ENCODE peak calls at places on chromosomes 3 and 15, in five cellular contexts. H, Y, C, A and V are unnamed samples.

GRCh38 chr15:94844533-94845390 is 613.4 kb downstream of the MCTP2 start:
- DNase-seq in A (peak), H (peak), Y (no peak), C (peak), V (no peak)

GRCh38 chr3:152591448-152592003 is 243.4 kb upstream of the P2RY1 start:
- DNase-seq in Y (no peak), C (no peak), A (no peak), H (no peak), V (no peak)

GRCh38 chr3:28791713-28792255 is 443.2 kb upstream of the AZI2 start:
- DNase-seq in A (peak), C (no peak), H (no peak), Y (no peak), V (no peak)

GRCh38 chr3:188326111-188326510 is 172.2 kb downstream of the LPP start:
- DNase-seq in C (no peak), A (no peak), Y (no peak), H (no peak), V (no peak)

GRCh38 chr3:106261915-106262683 is 393.3 kb upstream of the CBLB start:
- DNase-seq in C (no peak), Y (no peak), A (no peak), H (no peak), V (no peak)

GRCh38 chr3:10344944-10345575 is 24.1 kb upstream of the SEC13 start:
- DNase-seq in Y (no peak), A (no peak), H (no peak), C (no peak), V (no peak)

GRCh38 chr3:37096292-37096691 is 78.1 kb downstream of the LRRFIP2 start:
- DNase-seq in C (no peak), A (peak), H (no peak), Y (no peak), V (no peak)

GRCh38 chr3:196274585-196274984 is 12.9 kb downstream of the PCYT1A start:
- DNase-seq in H (no peak), Y (peak), C (peak), A (peak), V (no peak)